ENCODE peak calls at places on chromosomes 13 and 19, in seven cellular contexts. E is heart left ventricle, T is GM12865, N is NCI-H1092, X is NCI-H1105 treated with DMSO at 0.1 percent for 48 hours, L is cardiac fibroblast, D is neural crest cell. A is an unnamed sample.

GRCh38 chr19:11577451-11578341 is at the start of gene ACP5:
- DNase-seq in L (no peak), E (no peak), X (no peak), D (no peak), N (no peak), T (no peak), A (peak)

GRCh38 chr13:24274452-24274971 is 34.9 kb upstream of the C1QTNF9 start:
- DNase-seq in N (no peak), L (peak), D (no peak), E (peak), X (no peak), T (peak), A (no peak)

GRCh38 chr13:36673838-36674326 is at the start of gene SERTM1:
- DNase-seq in T (no peak), D (peak), L (peak), N (peak), X (peak), E (peak), A (no peak)

GRCh38 chr13:84553252-84553651 is 671.0 kb upstream of the SLITRK1 start:
- DNase-seq in X (no peak), T (no peak), L (no peak), N (no peak), D (no peak), E (no peak), A (no peak)

GRCh38 chr19:51078731-51079130 is 4.0 kb downstream of the KLK14 start:
- DNase-seq in L (no peak), T (no peak), X (no peak), N (no peak), D (no peak), E (no peak), A (no peak)

GRCh38 chr13:97535619-97536018 is 101.7 kb downstream of the RAP2A start:
- DNase-seq in D (no peak), N (no peak), E (no peak), T (no peak), L (peak), X (no peak), A (no peak)

GRCh38 chr13:101757446-101758039 is 305.1 kb downstream of the ITGBL1 start:
- DNase-seq in T (peak), D (no peak), X (peak), N (peak), E (no peak), L (peak), A (peak)

GRCh38 chr13:109779074-109779473 is 7.3 kb downstream of the IRS2 start:
- DNase-seq in N (no peak), T (no peak), X (no peak), L (no peak), D (no peak), E (no peak), A (no peak)

GRCh38 chr13:63516124-63516523 is 2100.5 kb upstream of the PCDH20 start:
- DNase-seq in T (no peak), L (no peak), E (no peak), D (no peak), N (no peak), X (no peak), A (no peak)

GRCh38 chr19:55384576-55385235 is 614 bp upstream of the TMEM238 start:
- DNase-seq in T (peak), D (no peak), X (peak), L (no peak), N (peak), E (no peak), A (peak)

GRCh38 chr19:31095100-31095804 is 254.0 kb downstream of the TSHZ3 start:
- DNase-seq in X (no peak), D (no peak), N (no peak), E (no peak), L (no peak), T (no peak), A (no peak)

GRCh38 chr19:55304279-55304978 is 20.6 kb downstream of the BRSK1 start:
- DNase-seq in L (peak), T (peak), N (no peak), D (peak), X (peak), E (no peak), A (no peak)

GRCh38 chr19:53813996-53814395 is 10.1 kb downstream of the NLRP12 start:
- DNase-seq in E (no peak), T (no peak), D (no peak), X (no peak), L (no peak), N (no peak), A (no peak)

GRCh38 chr13:92461831-92462230 is 764.8 kb upstream of the GPC6 start:
- DNase-seq in T (no peak), X (no peak), L (no peak), N (no peak), D (no peak), E (no peak), A (no peak)

GRCh38 chr13:76725211-76725610 is 161.0 kb downstream of the KCTD12 start:
- DNase-seq in L (peak), D (no peak), T (no peak), X (no peak), E (no peak), N (no peak), A (no peak)

GRCh38 chr13:101916108-101916757 is 463.8 kb downstream of the ITGBL1 start:
- DNase-seq in L (no peak), E (peak), N (peak), X (peak), D (peak), T (no peak), A (peak)

A was measured in NCI-H1436.